ENCODE peak calls at places on chromosomes 2 and 18, in seven cellular contexts. M is cardiac muscle cell; D is mucosa of descending colon; Q is H4; B is CD4-positive, alpha-beta T cell; F is activated T-helper 1 cell treated with anti-CD3 and anti-CD28 coated beads, Interleukin-2, amount 50 U/mL, for 16 hours; S is ELF-1. P is an unnamed sample.

GRCh38 chr18:56884511-56884910 is 233.4 kb downstream of the WDR7 start:
- DNase-seq in M (no peak), D (no peak), Q (no peak), B (no peak), F (no peak), S (no peak), P (no peak)

GRCh38 chr2:208269091-208269490 is 3.0 kb downstream of the PIKFYVE start:
- DNase-seq in M (no peak), D (no peak), Q (no peak), B (no peak), F (no peak), S (peak), P (no peak)

GRCh38 chr2:226045090-226045489 is 645.6 kb downstream of the NYAP2 start:
- DNase-seq in M (no peak), D (no peak), Q (no peak), B (no peak), F (no peak), S (no peak), P (no peak)

GRCh38 chr2:164960159-164960558 is 4.8 kb upstream of the SLC38A11 start:
- DNase-seq in M (no peak), D (no peak), Q (no peak), B (no peak), F (no peak), S (no peak), P (no peak)

GRCh38 chr2:28640263-28640907 is 111.2 kb upstream of the PPP1CB start:
- DNase-seq in M (no peak), D (no peak), Q (no peak), B (no peak), F (no peak), S (no peak), P (no peak)

GRCh38 chr2:14385043-14385442 is 247.5 kb upstream of the LRATD1 start:
- DNase-seq in M (no peak), D (no peak), Q (no peak), B (no peak), F (no peak), S (no peak), P (no peak)

GRCh38 chr2:157838442-157839161 is 37.5 kb downstream of the ACVR1 start:
- DNase-seq in M (peak), D (no peak), Q (peak), B (no peak), F (no peak), S (peak), P (no peak)

GRCh38 chr2:177338177-177338721 is 54.3 kb upstream of the AGPS start:
- DNase-seq in M (peak), D (no peak), Q (peak), B (no peak), F (no peak), S (no peak), P (no peak)

GRCh38 chr2:118387509-118387908 is 299.2 kb downstream of the INSIG2 start:
- DNase-seq in M (peak), D (no peak), Q (no peak), B (no peak), F (no peak), S (no peak), P (no peak)

GRCh38 chr2:201972621-201973255 is 60.9 kb upstream of the FZD7 start:
- DNase-seq in M (no peak), D (no peak), Q (no peak), B (no peak), F (no peak), S (peak), P (no peak)

GRCh38 chr2:114127372-114127771 is 237.5 kb downstream of the ACTR3 start:
- DNase-seq in M (no peak), D (no peak), Q (no peak), B (no peak), F (no peak), S (no peak), P (no peak)

GRCh38 chr2:74849228-74849892 is 15.4 kb downstream of the HK2 start:
- DNase-seq in M (peak), D (peak), Q (no peak), B (peak), F (no peak), S (peak), P (peak)

GRCh38 chr2:28021898-28022297 is 131.4 kb downstream of the BABAM2 start:
- DNase-seq in M (no peak), D (no peak), Q (no peak), B (no peak), F (no peak), S (no peak), P (no peak)

GRCh38 chr2:71575966-71576365 is 122.6 kb downstream of the DYSF start:
- DNase-seq in M (no peak), D (no peak), Q (no peak), B (no peak), F (no peak), S (no peak), P (no peak)

P was measured in GM13976.